ENCODE peak calls at places on chromosomes 6 and 20, in nine cellular contexts. J, W, U, P, N, I, G, V and Z are unnamed samples.

GRCh38 chr6:52534966-52535390 is 41.9 kb downstream of the TRAM2 start:
- DNase-seq in I (no peak), U (no peak), V (no peak), P (peak), G (no peak), N (no peak), J (no peak), W (no peak), Z (no peak)

GRCh38 chr20:59043698-59044097 is 1.1 kb upstream of the PRELID3B start:
- DNase-seq in G (no peak), I (no peak), J (no peak), N (no peak), P (peak), V (no peak), W (no peak), U (no peak), Z (no peak)

GRCh38 chr20:22568872-22569344 is 15.5 kb downstream of the FOXA2 start:
- DNase-seq in J (no peak), I (no peak), N (no peak), W (no peak), G (no peak), P (no peak), V (no peak), U (no peak), Z (no peak)

GRCh38 chr6:108868551-108869145 is 20.4 kb downstream of the ARMC2 start:
- DNase-seq in N (no peak), G (no peak), U (no peak), J (no peak), I (no peak), V (no peak), P (no peak), W (no peak), Z (no peak)

GRCh38 chr6:150741633-150742200 is 123.8 kb upstream of the MTHFD1L start:
- DNase-seq in N (no peak), W (no peak), U (no peak), J (no peak), I (no peak), G (no peak), P (peak), V (peak), Z (no peak)

GRCh38 chr6:33815854-33816253 is 12.1 kb upstream of the MLN start:
- DNase-seq in J (peak), G (no peak), I (no peak), W (peak), N (no peak), V (peak), P (peak), U (peak), Z (no peak)

GRCh38 chr20:52470561-52470960 is 279.0 kb upstream of the ZFP64 start:
- DNase-seq in U (no peak), N (no peak), V (peak), J (no peak), P (no peak), W (no peak), I (no peak), G (no peak), Z (no peak)

GRCh38 chr6:21208796-21209186 is 384.8 kb upstream of the SOX4 start:
- DNase-seq in W (no peak), V (no peak), I (no peak), U (no peak), N (no peak), G (no peak), J (no peak), P (no peak), Z (no peak)

GRCh38 chr6:87979737-87980136 is 67.9 kb upstream of the SPACA1 start:
- DNase-seq in I (no peak), N (no peak), U (no peak), P (no peak), J (no peak), V (no peak), G (no peak), W (no peak), Z (no peak)

GRCh38 chr6:7137335-7138106 is 29.8 kb downstream of the RREB1 start:
- DNase-seq in V (peak), G (no peak), U (no peak), P (peak), W (no peak), N (peak), J (no peak), I (no peak), Z (no peak)

GRCh38 chr6:15464211-15464725 is 198.6 kb downstream of the DTNBP1 start:
- DNase-seq in P (peak), I (no peak), U (peak), N (no peak), G (no peak), J (no peak), V (no peak), W (no peak), Z (no peak)

GRCh38 chr6:107113460-107114212 is 1.7 kb downstream of the BEND3 start:
- DNase-seq in W (no peak), I (no peak), V (no peak), G (no peak), J (no peak), P (no peak), U (no peak), N (no peak), Z (no peak)

GRCh38 chr20:45463113-45463512 is 6.4 kb upstream of the WFDC2 start:
- DNase-seq in N (no peak), W (no peak), G (no peak), I (no peak), V (no peak), P (no peak), J (no peak), U (no peak), Z (no peak)